ENCODE peak calls at places on chromosomes 5 and 9, in seven cellular contexts. L is fibroblast of the aortic adventitia, P is WTC11, T is Calu3, J is PC-9, Z is activated B cell treated with CpG ODN at 0.5 μM for 24 hours, W is mesothelial cell of epicardium. U is an unnamed sample.

GRCh38 chr9:1042466-1042865 is 7.7 kb upstream of the DMRT2 start:
- DNase-seq in Z (no peak), W (peak), L (no peak), P (peak), T (no peak), J (no peak), U (peak)

GRCh38 chr5:163506726-163507125 is 1.3 kb downstream of the MAT2B start:
- DNase-seq in P (no peak), T (no peak), L (peak), Z (no peak), J (no peak), W (no peak), U (no peak)

GRCh38 chr5:90233496-90233895 is 176.1 kb downstream of the CETN3 start:
- DNase-seq in L (no peak), J (no peak), T (no peak), Z (no peak), W (no peak), P (no peak), U (no peak)

GRCh38 chr5:58410441-58410840 is 49.4 kb downstream of the PLK2 start:
- DNase-seq in W (no peak), T (peak), J (peak), L (peak), Z (no peak), P (no peak), U (no peak)

GRCh38 chr9:135379540-135380267 is 99.9 kb upstream of the PPP1R26 start:
- DNase-seq in L (no peak), W (no peak), T (no peak), P (no peak), J (no peak), Z (no peak), U (no peak)

GRCh38 chr9:135515541-135515951 is 5.7 kb upstream of the LCN1 start:
- DNase-seq in T (no peak), Z (no peak), W (no peak), P (peak), L (no peak), J (no peak), U (no peak)

GRCh38 chr9:120182011-120182410 is 398.0 kb downstream of the CDK5RAP2 start:
- DNase-seq in L (no peak), W (no peak), Z (no peak), J (no peak), P (no peak), T (no peak), U (no peak)

GRCh38 chr5:90606539-90606938 is 47.9 kb downstream of the ADGRV1 start:
- DNase-seq in T (peak), Z (no peak), P (no peak), W (no peak), L (no peak), J (no peak), U (no peak)

GRCh38 chr5:104184264-104184663 is 621.7 kb upstream of the NUDT12 start:
- DNase-seq in L (no peak), P (no peak), T (no peak), J (no peak), Z (no peak), W (no peak), U (no peak)

GRCh38 chr5:18745988-18746615 is 1111.8 kb downstream of the TAF11L14 start:
- DNase-seq in T (peak), W (no peak), Z (no peak), L (peak), J (peak), P (no peak), U (no peak)

GRCh38 chr9:93681316-93682154 is 105.2 kb downstream of the PHF2 start:
- DNase-seq in P (no peak), W (peak), T (no peak), J (no peak), L (no peak), Z (no peak), U (peak)

GRCh38 chr5:116827078-116827477 is 252.5 kb upstream of the SEMA6A start:
- DNase-seq in T (no peak), P (no peak), J (no peak), L (no peak), Z (no peak), W (no peak), U (no peak)

GRCh38 chr5:121675932-121676331 is 175.8 kb upstream of the FTMT start:
- DNase-seq in P (no peak), J (no peak), L (no peak), Z (no peak), W (no peak), T (no peak), U (no peak)

GRCh38 chr5:107602896-107603295 is 67.8 kb downstream of the EFNA5 start:
- DNase-seq in P (no peak), Z (no peak), J (no peak), L (no peak), T (no peak), W (no peak), U (no peak)

GRCh38 chr5:32542216-32543059 is 42.9 kb upstream of the SUB1 start:
- DNase-seq in T (no peak), W (no peak), L (peak), P (no peak), Z (no peak), J (no peak), U (no peak)

GRCh38 chr5:172902497-172903472 is 56.4 kb upstream of the RPL26L1 start:
- DNase-seq in T (peak), Z (no peak), W (peak), J (peak), L (peak), P (peak), U (no peak)

GRCh38 chr5:155699385-155699784 is 627.6 kb upstream of the SGCD start:
- DNase-seq in W (no peak), Z (no peak), L (no peak), J (no peak), P (no peak), T (no peak), U (no peak)

GRCh38 chr5:155697236-155697635 is 629.7 kb upstream of the SGCD start:
- DNase-seq in L (no peak), T (no peak), W (no peak), Z (no peak), P (no peak), J (no peak), U (no peak)

DNA sequence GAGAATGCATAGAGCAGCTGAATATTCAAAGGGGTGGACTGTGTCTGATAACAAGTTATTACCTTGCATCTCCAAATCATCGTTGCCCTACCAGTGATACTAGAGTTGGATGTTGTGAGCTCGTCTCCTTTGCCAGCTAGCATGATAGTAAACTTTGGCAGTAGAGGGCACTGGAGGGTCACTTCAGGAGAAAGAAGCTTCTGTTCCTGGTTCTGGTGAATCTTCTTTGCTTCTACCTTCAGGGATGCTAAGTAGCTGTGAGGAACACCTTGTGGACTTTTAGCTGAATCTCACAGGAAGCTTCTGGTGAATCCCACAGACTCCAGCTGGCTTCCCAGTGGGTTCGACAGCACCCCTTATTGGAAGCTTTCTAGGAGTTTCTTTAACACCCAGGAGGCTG is 626.6 kb upstream of the SGCD start:
- DNase-seq in P (no peak), L (no peak), Z (no peak), J (no peak), T (no peak), W (no peak), U (no peak)
- TF ChIP-seq CTCF in P (no peak), L (no peak), Z (no peak), J (no peak), T (no peak), W (no peak), U (peak)

GRCh38 chr5:96703384-96703910 is 41.3 kb downstream of the CAST start:
- DNase-seq in L (peak), J (peak), W (no peak), P (no peak), T (no peak), Z (no peak), U (no peak)
- TF ChIP-seq CTCF in L (no peak), J (no peak), W (no peak), P (no peak), T (no peak), Z (no peak), U (no peak)

DNA sequence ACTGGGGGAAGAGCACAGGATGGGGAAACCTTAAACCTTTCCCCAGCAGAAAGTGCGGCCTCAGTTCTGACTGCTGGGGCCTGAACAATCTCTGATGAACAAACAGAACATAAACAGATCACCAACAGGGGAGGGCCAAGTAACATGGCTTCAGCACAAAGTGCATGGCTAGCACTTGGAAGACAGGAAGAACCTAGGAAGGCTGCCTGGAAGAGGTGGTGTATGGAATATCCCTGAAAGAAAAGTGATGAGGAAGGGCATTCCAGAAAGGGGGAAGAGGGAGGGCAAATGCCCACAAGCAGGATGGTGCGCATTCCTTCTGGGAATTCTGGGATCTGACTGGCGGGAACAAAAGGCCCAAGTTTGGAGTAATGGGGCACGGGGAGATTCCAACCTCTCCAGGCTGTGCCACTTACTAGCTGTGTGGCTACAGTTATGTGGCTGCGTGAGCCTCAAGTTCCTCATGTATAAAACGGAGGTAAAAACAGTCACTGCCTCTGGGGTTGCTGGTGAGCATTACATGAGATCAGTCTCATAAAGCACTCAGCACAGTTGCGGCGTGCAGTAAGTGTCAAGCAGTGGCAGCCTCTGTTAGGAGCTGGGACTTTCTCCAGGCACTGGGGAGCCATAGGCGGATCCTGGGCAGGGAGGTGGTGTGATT is 1.6 kb downstream of the PDGFRB start:
- DNase-seq in L (peak), Z (no peak), T (no peak), W (no peak), P (no peak), J (no peak), U (no peak)
- TF ChIP-seq CTCF in L (peak), Z (no peak), T (no peak), W (no peak), P (no peak), J (no peak), U (no peak)

GRCh38 chr5:133612021-133612860 is at the start of gene FSTL4:
- DNase-seq in J (no peak), T (peak), L (no peak), Z (peak), P (peak), W (peak), U (no peak)
- TF ChIP-seq CTCF in J (no peak), T (no peak), L (no peak), Z (no peak), P (no peak), W (no peak), U (peak)

GRCh38 chr9:32384364-32385134 is at the start of gene ACO1:
- DNase-seq in J (peak), L (peak), Z (peak), W (peak), P (peak), T (peak), U (peak)
- TF ChIP-seq CTCF in J (no peak), L (no peak), Z (no peak), W (no peak), P (no peak), T (no peak), U (no peak)

GRCh38 chr5:169550227-169550626 is 33.3 kb upstream of the SPDL1 start:
- DNase-seq in Z (no peak), L (no peak), P (no peak), W (no peak), J (no peak), T (no peak), U (no peak)

GRCh38 chr5:169549453-169549852 is 34.1 kb upstream of the SPDL1 start:
- DNase-seq in J (no peak), L (no peak), T (no peak), W (no peak), P (no peak), Z (no peak), U (no peak)

GRCh38 chr5:169547508-169547907 is 36.1 kb upstream of the SPDL1 start:
- DNase-seq in T (no peak), L (no peak), W (no peak), J (no peak), P (no peak), Z (no peak), U (no peak)

GRCh38 chr5:169546346-169546745 is 37.2 kb upstream of the SPDL1 start:
- DNase-seq in Z (no peak), T (no peak), L (no peak), P (no peak), W (no peak), J (no peak), U (no peak)

DNA sequence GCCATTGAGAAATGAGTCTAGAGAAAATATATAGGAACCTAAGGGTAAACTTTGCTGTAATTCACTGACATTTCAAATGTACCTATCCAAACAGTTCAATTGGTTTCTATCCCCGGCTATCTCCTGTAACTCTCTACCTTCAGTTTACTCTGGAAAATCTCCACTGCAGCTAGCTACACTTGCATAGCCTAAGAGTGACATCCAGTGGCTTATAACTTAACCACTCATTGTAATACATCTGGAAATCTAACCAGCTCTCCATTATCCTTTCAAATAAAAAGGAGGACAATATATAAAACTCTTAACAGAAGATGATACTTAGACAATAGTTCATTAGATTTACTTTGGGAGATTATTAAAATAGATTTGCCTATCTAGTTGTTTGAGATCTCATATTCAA is 35.3 kb upstream of the SPDL1 start:
- DNase-seq in P (no peak), L (peak), W (no peak), T (no peak), J (no peak), Z (no peak), U (no peak)
- TF ChIP-seq CTCF in P (no peak), L (peak), W (no peak), T (no peak), J (peak), Z (no peak), U (peak)

GRCh38 chr5:124745367-124746251 is 830 bp downstream of the ZNF608 start:
- DNase-seq in L (no peak), T (no peak), P (no peak), W (no peak), J (no peak), Z (no peak), U (no peak)

GRCh38 chr5:124742521-124742920 is 3.9 kb downstream of the ZNF608 start:
- DNase-seq in Z (no peak), W (no peak), P (no peak), T (no peak), L (no peak), J (no peak), U (no peak)

GRCh38 chr5:124742983-124743533 is 3.4 kb downstream of the ZNF608 start:
- DNase-seq in L (peak), P (no peak), W (no peak), J (peak), Z (no peak), T (peak), U (no peak)

GRCh38 chr5:124743534-124744169 is 2.8 kb downstream of the ZNF608 start:
- DNase-seq in P (no peak), T (no peak), J (no peak), Z (no peak), L (no peak), W (no peak), U (no peak)

GRCh38 chr5:124744170-124744911 is 2.1 kb downstream of the ZNF608 start:
- DNase-seq in L (no peak), W (no peak), Z (no peak), J (no peak), T (peak), P (no peak), U (peak)
- TF ChIP-seq CTCF in L (no peak), W (no peak), Z (no peak), J (no peak), T (no peak), P (no peak), U (no peak)

GRCh38 chr9:112887377-112887776 is 3.3 kb downstream of the SLC46A2 start:
- DNase-seq in L (no peak), T (no peak), J (no peak), W (no peak), P (peak), Z (no peak), U (no peak)
- TF ChIP-seq CTCF in L (no peak), T (no peak), J (no peak), W (no peak), P (peak), Z (no peak), U (peak)

DNA sequence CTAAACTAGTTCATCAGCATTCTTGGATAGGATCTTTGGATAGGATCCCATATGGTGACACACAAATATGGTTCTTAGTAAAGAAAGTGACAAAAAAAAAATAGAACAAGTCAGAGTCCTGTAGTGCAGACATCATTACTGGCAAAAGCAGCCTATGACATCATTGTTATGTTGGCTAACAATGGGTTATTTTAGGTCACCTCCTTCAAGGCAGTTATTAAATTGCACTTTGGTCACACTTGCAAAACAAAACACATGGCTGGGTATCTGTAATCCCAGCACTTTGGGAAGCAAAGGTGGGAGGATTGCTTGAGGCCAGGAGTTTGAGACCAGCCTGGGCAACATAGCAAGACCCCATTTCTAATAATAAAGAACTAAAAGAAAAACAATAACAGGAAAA is 185.9 kb downstream of the KIAA0825 start:
- DNase-seq in W (no peak), P (no peak), J (peak), Z (no peak), T (no peak), L (peak), U (no peak)
- TF ChIP-seq CTCF in W (no peak), P (no peak), J (no peak), Z (no peak), T (no peak), L (no peak), U (no peak)